ENCODE peak calls at places on chromosomes 3 and 15, in four cellular contexts. Q, H, O and W are unnamed samples.

GRCh38 chr3:126946387-126946786 is 36.5 kb upstream of the PLXNA1 start:
- DNase-seq in Q (no peak), H (no peak), O (no peak), W (no peak)

GRCh38 chr3:14925729-14926591 is 21.4 kb upstream of the NR2C2 start:
- DNase-seq in Q (peak; percentile 38), H (peak; percentile 39), O (peak; percentile 56), W (peak; percentile 67)

GRCh38 chr3:135503429-135504083 is 462.0 kb upstream of the PPP2R3A start:
- DNase-seq in Q (peak; percentile 47), H (peak; percentile 23), O (peak; percentile 54), W (peak; percentile 55)

GRCh38 chr3:67362686-67363085 is 291.7 kb downstream of the SUCLG2 start:
- DNase-seq in Q (no peak), H (no peak), O (peak; percentile 37), W (peak; percentile 91)

GRCh38 chr15:29554531-29554930 is 267.7 kb downstream of the TJP1 start:
- DNase-seq in Q (no peak), H (no peak), O (no peak), W (no peak)

GRCh38 chr3:39910828-39911464 is 101.5 kb downstream of the MYRIP start:
- DNase-seq in Q (no peak), H (no peak), O (peak; percentile 68), W (peak; percentile 30)

GRCh38 chr15:87326274-87326673 is 930.3 kb downstream of the NTRK3 start:
- DNase-seq in Q (no peak), H (no peak), O (peak; percentile 37), W (no peak)

GRCh38 chr3:73542127-73542526 is 82.6 kb downstream of the PDZRN3 start:
- DNase-seq in Q (no peak), H (no peak), O (no peak), W (peak; percentile 28)

GRCh38 chr3:195208183-195208582 is 62.8 kb downstream of the XXYLT1 start:
- DNase-seq in Q (no peak), H (no peak), O (no peak), W (no peak)

GRCh38 chr15:80736571-80736970 is 41.5 kb downstream of the ABHD17C start:
- DNase-seq in Q (no peak), H (no peak), O (peak; percentile 53), W (no peak)

GRCh38 chr15:35697549-35698299 is 151.8 kb upstream of the DPH6 start:
- DNase-seq in Q (no peak), H (peak; percentile 62), O (peak; percentile 89), W (peak; percentile 55)

GRCh38 chr3:48634661-48635221 is 520 bp downstream of the SLC26A6 start:
- DNase-seq in Q (peak; percentile 26), H (no peak), O (peak; percentile 63), W (peak; percentile 52)

GRCh38 chr3:115239717-115240116 is 92.6 kb upstream of the ZBTB20 start:
- DNase-seq in Q (peak; percentile 70), H (peak; percentile 86), O (peak; percentile 99), W (peak; percentile 98)

GRCh38 chr3:42302924-42303634 is 37.1 kb upstream of the CCK start:
- DNase-seq in Q (no peak), H (no peak), O (no peak), W (no peak)

GRCh38 chr3:157913751-157914150 is 192.5 kb downstream of the SHOX2 start:
- DNase-seq in Q (no peak), H (no peak), O (peak; percentile 2), W (no peak)

GRCh38 chr15:99564221-99565030 is 1.4 kb upstream of the MEF2A start:
- DNase-seq in Q (peak; percentile 26), H (no peak), O (peak; percentile 78), W (peak; percentile 19)

GRCh38 chr15:46848704-46849103 is 868.6 kb upstream of the SEMA6D start:
- DNase-seq in Q (no peak), H (no peak), O (peak; percentile 65), W (peak; percentile 93)

GRCh38 chr15:55907797-55908196 is 85.6 kb downstream of the NEDD4 start:
- DNase-seq in Q (no peak), H (peak; percentile 92), O (peak; percentile 100), W (peak; percentile 99)

GRCh38 chr3:134367869-134368750 is 6.1 kb downstream of the AMOTL2 start:
- DNase-seq in Q (no peak), H (no peak), O (no peak), W (no peak)

GRCh38 chr3:19994796-19995195 is 17.3 kb downstream of the PP2D1 start:
- DNase-seq in Q (no peak), H (no peak), O (peak; percentile 49), W (peak; percentile 10)

GRCh38 chr3:100401674-100402036 is 316 bp downstream of the LNP1 start:
- DNase-seq in Q (peak; percentile 30), H (no peak), O (peak; percentile 66), W (no peak)

GRCh38 chr3:170410428-170411029 is 8.1 kb upstream of the CLDN11 start:
- DNase-seq in Q (no peak), H (no peak), O (no peak), W (peak; percentile 33)

GRCh38 chr3:24725514-24726255 is 231.0 kb upstream of the THRB start:
- DNase-seq in Q (no peak), H (no peak), O (no peak), W (peak; percentile 95)

GRCh38 chr15:40388941-40389823 is 6.7 kb downstream of the KNSTRN start:
- DNase-seq in Q (no peak), H (no peak), O (no peak), W (peak; percentile 40)

GRCh38 chr15:93372209-93372910 is 283.3 kb upstream of the RGMA start:
- DNase-seq in Q (no peak), H (no peak), O (no peak), W (no peak)

GRCh38 chr15:77852241-77853007 is 219.7 kb upstream of the LINGO1 start:
- DNase-seq in Q (no peak), H (no peak), O (no peak), W (no peak)

GRCh38 chr15:58951388-58952060 is 18.0 kb upstream of the SLTM start:
- DNase-seq in Q (no peak), H (peak; percentile 30), O (peak; percentile 79), W (peak; percentile 91)

GRCh38 chr3:56890448-56891083 is 88.8 kb upstream of the ARHGEF3 start:
- DNase-seq in Q (no peak), H (no peak), O (peak; percentile 51), W (no peak)

GRCh38 chr15:91853501-91853967 is at the start of gene SLCO3A1:
- DNase-seq in Q (peak; percentile 84), H (no peak), O (peak; percentile 57), W (no peak)

GRCh38 chr15:91660174-91660649 is 193.3 kb upstream of the SLCO3A1 start:
- DNase-seq in Q (no peak), H (no peak), O (no peak), W (no peak)

GRCh38 chr15:90818251-90819210 is 49.9 kb upstream of the FURIN start:
- DNase-seq in Q (no peak), H (no peak), O (no peak), W (no peak)

GRCh38 chr15:90004671-90005070 is 3.5 kb downstream of the ZNF710 start:
- DNase-seq in Q (no peak), H (peak; percentile 92), O (peak; percentile 97), W (peak; percentile 99)

GRCh38 chr3:111531446-111531845 is 10.6 kb upstream of the CD96 start:
- DNase-seq in Q (no peak), H (no peak), O (peak; percentile 74), W (peak; percentile 25)

GRCh38 chr3:45595364-45596154 is 1.0 kb downstream of the LIMD1 start:
- DNase-seq in Q (peak; percentile 48), H (no peak), O (no peak), W (no peak)

GRCh38 chr3:130786306-130786705 is 39.7 kb upstream of the PIK3R4 start:
- DNase-seq in Q (no peak), H (no peak), O (no peak), W (no peak)

GRCh38 chr3:71542548-71543370 is 40.8 kb downstream of the FOXP1 start:
- DNase-seq in Q (peak; percentile 83), H (peak; percentile 83), O (peak; percentile 96), W (peak; percentile 18)
- H3K4me3 ChIP-seq in Q (peak overlapping the region; percentile 18), H (peak overlapping the region; percentile 37), O (peak overlapping the region; percentile 6), W (no peak overlapping the region)

DNA sequence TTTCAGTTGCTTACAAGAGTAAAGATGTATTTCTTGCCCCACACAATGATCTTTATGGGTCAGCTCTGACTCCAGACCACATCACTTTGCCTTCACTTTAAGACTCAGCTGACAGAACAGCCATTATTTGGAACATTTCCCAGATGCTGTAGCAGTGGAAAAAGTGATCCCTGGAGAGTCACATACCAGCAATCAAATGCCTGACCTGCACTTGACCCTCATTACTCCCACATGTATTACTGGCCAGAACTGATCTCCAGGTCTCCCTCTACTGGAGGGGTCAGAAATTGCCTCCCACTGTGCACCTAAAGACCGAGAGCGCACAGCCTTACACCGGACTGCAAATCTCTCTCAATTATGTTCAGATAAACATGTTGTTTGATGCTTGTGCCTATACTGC is 88.6 kb upstream of the ZNF385D start:
- DNase-seq in Q (peak; percentile 81), H (no peak), O (peak; percentile 96), W (peak; percentile 1)
- TF ChIP-seq CTCF in Q (peak; percentile 57), H (peak; percentile 15), O (peak; percentile 52), W (peak; percentile 9)

GRCh38 chr15:65376767-65377104 is 1.1 kb downstream of the IGDCC3 start:
- DNase-seq in Q (no peak), H (no peak), O (no peak), W (no peak)
- H3K4me3 ChIP-seq in Q (peak overlapping the region; percentile 64), H (peak overlapping the region; percentile 53), O (peak overlapping the region; percentile 8), W (no peak overlapping the region)

DNA sequence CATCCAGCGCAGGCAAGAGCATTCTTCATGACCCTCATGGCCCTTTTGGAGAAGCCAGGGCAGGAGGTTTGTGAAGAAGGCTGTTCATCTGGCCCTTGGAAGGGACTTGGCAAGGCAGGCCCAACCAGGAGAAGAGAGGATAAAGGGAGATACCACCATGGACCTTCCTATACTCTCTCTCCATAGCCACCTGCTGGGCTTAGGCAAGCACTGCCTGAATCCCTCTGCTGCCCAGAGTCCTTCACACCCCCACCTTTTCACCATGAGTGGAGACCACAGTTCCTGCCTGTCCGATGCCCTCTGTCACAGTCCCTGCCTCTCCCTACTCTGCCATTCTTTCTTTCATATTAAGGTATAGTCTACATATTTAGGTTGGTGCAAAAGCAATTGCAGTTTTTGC is 10.6 kb upstream of the SFMBT1 start:
- DNase-seq in Q (no peak), H (no peak), O (peak; percentile 7), W (no peak)
- TF ChIP-seq CTCF in Q (no peak), H (peak; percentile 44), O (no peak), W (peak; percentile 40)

GRCh38 chr15:62758952-62759349 is 283.6 kb upstream of the TPM1 start:
- DNase-seq in Q (no peak), H (no peak), O (no peak), W (no peak)
- H3K4me3 ChIP-seq in Q (no peak overlapping the region), H (no peak overlapping the region), O (no peak overlapping the region), W (no peak overlapping the region)

DNA sequence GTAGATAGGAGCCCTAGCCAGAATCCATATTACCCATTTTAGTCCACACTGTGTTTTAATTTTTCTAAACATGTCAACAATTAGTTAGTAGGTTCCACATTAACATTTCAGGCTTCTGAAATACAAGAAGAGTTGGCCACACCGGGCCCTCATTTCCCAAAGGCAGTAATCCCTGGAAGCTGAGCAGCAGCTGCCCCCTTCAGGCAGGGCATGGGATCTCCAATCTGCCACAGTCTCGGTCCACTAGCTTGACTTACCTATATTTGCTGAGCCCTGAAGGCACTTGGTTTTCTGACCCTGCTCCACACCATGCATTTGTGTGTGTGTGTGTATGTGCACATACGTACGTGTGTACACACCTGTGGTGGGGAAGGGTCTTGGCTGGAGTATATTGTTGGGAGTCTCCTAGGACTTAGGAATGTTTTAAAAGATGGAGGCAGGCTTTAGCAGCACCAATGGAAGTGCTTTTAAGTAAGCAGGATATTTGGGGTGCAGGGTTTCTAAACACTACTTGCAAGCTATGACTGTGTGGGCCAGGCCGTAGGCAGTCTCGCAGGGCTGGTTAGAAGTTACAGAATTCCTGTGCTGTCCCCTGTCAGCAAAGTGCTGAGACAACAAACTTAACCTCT is 71.2 kb upstream of the SOX14 start:
- DNase-seq in Q (no peak), H (no peak), O (no peak), W (peak; percentile 18)
- TF ChIP-seq CTCF in Q (peak; percentile 60), H (no peak), O (no peak), W (peak; percentile 65)